ENCODE peak calls at places on chromosome X, in nine cellular contexts. V, F, M, C, P, Z, O, R and T are unnamed samples.

GRCh38 chrX:64394874-64395567 is at the start of gene MTMR8:
- DNase-seq in V (peak), F (peak), M (no peak), C (peak), P (peak), Z (peak), O (peak), R (peak), T (peak)

GRCh38 chrX:7083468-7084396 is 63.8 kb upstream of the STS start:
- DNase-seq in V (no peak), F (no peak), M (peak), C (peak), P (peak), Z (peak), O (no peak), R (peak), T (no peak)

GRCh38 chrX:80184854-80185253 is 170.3 kb downstream of the TBX22 start:
- DNase-seq in V (no peak), F (no peak), M (no peak), C (no peak), P (no peak), Z (no peak), O (no peak), R (no peak), T (no peak)

GRCh38 chrX:133838761-133839676 is 146.4 kb downstream of the GPC3 start:
- DNase-seq in V (peak), F (peak), M (no peak), C (no peak), P (peak), Z (peak), O (peak), R (peak), T (peak)

GRCh38 chrX:39935414-39936064 is 162.2 kb downstream of the BCOR start:
- DNase-seq in V (peak), F (no peak), M (no peak), C (no peak), P (peak), Z (no peak), O (no peak), R (no peak), T (no peak)

GRCh38 chrX:13898084-13898483 is 81.2 kb upstream of the GPM6B start:
- DNase-seq in V (peak), F (no peak), M (no peak), C (no peak), P (peak), Z (peak), O (peak), R (peak), T (peak)

GRCh38 chrX:138886769-138887168 is 175.3 kb upstream of the FGF13 start:
- DNase-seq in V (no peak), F (no peak), M (no peak), C (no peak), P (no peak), Z (peak), O (no peak), R (no peak), T (no peak)

GRCh38 chrX:323721-324628 is 5.4 kb upstream of the GTPBP6 start:
- DNase-seq in V (no peak), F (peak), M (peak), C (no peak), P (peak), Z (peak), O (no peak), R (peak), T (no peak)

GRCh38 chrX:40933132-40934078 is 151.8 kb upstream of the USP9X start:
- DNase-seq in V (no peak), F (peak), M (peak), C (no peak), P (peak), Z (peak), O (no peak), R (peak), T (peak)

GRCh38 chrX:40945366-40945713 is 139.9 kb upstream of the USP9X start:
- DNase-seq in V (peak), F (peak), M (no peak), C (no peak), P (peak), Z (peak), O (no peak), R (peak), T (peak)

GRCh38 chrX:21974011-21974385 is 33.5 kb downstream of the SMS start:
- DNase-seq in V (no peak), F (no peak), M (no peak), C (no peak), P (no peak), Z (no peak), O (no peak), R (no peak), T (no peak)

GRCh38 chrX:57103489-57103888 is 17.9 kb downstream of the SPIN2B start:
- DNase-seq in V (no peak), F (no peak), M (no peak), C (no peak), P (no peak), Z (no peak), O (no peak), R (no peak), T (no peak)

GRCh38 chrX:115467961-115468360 is 93.0 kb upstream of the PLS3 start:
- DNase-seq in V (no peak), F (no peak), M (no peak), C (no peak), P (no peak), Z (no peak), O (no peak), R (no peak), T (no peak)

GRCh38 chrX:25004485-25005032 is 11.2 kb downstream of the ARX start:
- DNase-seq in V (no peak), F (no peak), M (no peak), C (no peak), P (no peak), Z (no peak), O (no peak), R (peak), T (no peak)

GRCh38 chrX:131394384-131394783 is 105.3 kb upstream of the IGSF1 start:
- DNase-seq in V (no peak), F (no peak), M (no peak), C (no peak), P (no peak), Z (no peak), O (no peak), R (no peak), T (no peak)

GRCh38 chrX:73447311-73447794 is 500 bp downstream of the CDX4 start:
- DNase-seq in V (peak), F (no peak), M (no peak), C (no peak), P (no peak), Z (no peak), O (no peak), R (no peak), T (no peak)

GRCh38 chrX:26146024-26146423 is 7.9 kb downstream of the MAGEB18 start:
- DNase-seq in V (no peak), F (no peak), M (no peak), C (no peak), P (no peak), Z (no peak), O (no peak), R (no peak), T (no peak)

GRCh38 chrX:40171513-40172168 is 73.9 kb upstream of the BCOR start:
- DNase-seq in V (no peak), F (no peak), M (no peak), C (peak), P (peak), Z (no peak), O (peak), R (peak), T (peak)

GRCh38 chrX:134171661-134172587 is 65.1 kb upstream of the CCDC160 start:
- DNase-seq in V (peak), F (no peak), M (no peak), C (no peak), P (no peak), Z (no peak), O (peak), R (peak), T (peak)

GRCh38 chrX:95703696-95704095 is 980.9 kb upstream of the DIAPH2 start:
- DNase-seq in V (no peak), F (no peak), M (peak), C (no peak), P (no peak), Z (peak), O (no peak), R (peak), T (no peak)

GRCh38 chrX:156004740-156005139 is 7.2 kb downstream of the IL9R start:
- DNase-seq in V (no peak), F (no peak), M (no peak), C (no peak), P (no peak), Z (no peak), O (no peak), R (no peak), T (no peak)

GRCh38 chrX:136495043-136495442 is 2.3 kb upstream of the HTATSF1 start:
- DNase-seq in V (no peak), F (no peak), M (no peak), C (no peak), P (no peak), Z (no peak), O (no peak), R (no peak), T (no peak)

GRCh38 chrX:108323751-108324150 is 114.5 kb downstream of the COL4A6 start:
- DNase-seq in V (no peak), F (no peak), M (no peak), C (no peak), P (no peak), Z (no peak), O (no peak), R (peak), T (no peak)

GRCh38 chrX:147838465-147839131 is 73.1 kb upstream of the FMR1 start:
- DNase-seq in V (peak), F (no peak), M (no peak), C (no peak), P (peak), Z (peak), O (no peak), R (no peak), T (peak)

GRCh38 chrX:141936080-141936479 is 32.4 kb downstream of the MAGEC1 start:
- DNase-seq in V (no peak), F (no peak), M (no peak), C (no peak), P (peak), Z (no peak), O (no peak), R (peak), T (no peak)

GRCh38 chrX:124860736-124861135 is 458.9 kb upstream of the TEX13C start:
- DNase-seq in V (no peak), F (no peak), M (no peak), C (no peak), P (no peak), Z (no peak), O (no peak), R (no peak), T (peak)

GRCh38 chrX:637660-638481 is 7.3 kb downstream of the SHOX start:
- DNase-seq in V (no peak), F (no peak), M (no peak), C (no peak), P (no peak), Z (no peak), O (no peak), R (peak), T (no peak)

GRCh38 chrX:74922922-74923321 is 2.3 kb downstream of the NEXMIF start:
- DNase-seq in V (no peak), F (no peak), M (no peak), C (no peak), P (no peak), Z (no peak), O (no peak), R (no peak), T (no peak)

GRCh38 chrX:1935805-1936204 is 320.9 kb downstream of the ASMT start:
- DNase-seq in V (no peak), F (no peak), M (no peak), C (no peak), P (no peak), Z (no peak), O (no peak), R (no peak), T (no peak)

GRCh38 chrX:21412883-21413282 is 38.7 kb downstream of the CNKSR2 start:
- DNase-seq in V (no peak), F (no peak), M (no peak), C (no peak), P (peak), Z (peak), O (no peak), R (peak), T (no peak)

GRCh38 chrX:109943740-109944092 is 59.2 kb upstream of the TMEM164 start:
- DNase-seq in V (no peak), F (no peak), M (no peak), C (no peak), P (no peak), Z (no peak), O (no peak), R (no peak), T (peak)

GRCh38 chrX:57587607-57588006 is 4.2 kb upstream of the ZXDB start:
- DNase-seq in V (no peak), F (no peak), M (no peak), C (no peak), P (no peak), Z (no peak), O (no peak), R (no peak), T (no peak)

GRCh38 chrX:150163181-150163930 is 199.8 kb upstream of the MAMLD1 start:
- DNase-seq in V (no peak), F (no peak), M (no peak), C (no peak), P (no peak), Z (no peak), O (no peak), R (peak), T (no peak)

GRCh38 chrX:24321741-24322395 is 8.0 kb upstream of the SUPT20HL2 start:
- DNase-seq in V (no peak), F (no peak), M (no peak), C (no peak), P (no peak), Z (no peak), O (no peak), R (no peak), T (no peak)

GRCh38 chrX:7261672-7262332 is 113.8 kb upstream of the PUDP start:
- DNase-seq in V (no peak), F (no peak), M (no peak), C (no peak), P (no peak), Z (no peak), O (no peak), R (no peak), T (no peak)